ENCODE peak calls at places on chromosomes 16 and 17, in four cellular contexts. T is AG10803, C is stomach, K is GM06990. Q is an unnamed sample.

GRCh38 chr17:20156196-20157077 is 147.3 kb downstream of the SPECC1 start:
- DNase-seq in K (peak), T (peak), C (peak), Q (peak)

GRCh38 chr16:88430185-88430523 is 22.9 kb upstream of the ZFPM1 start:
- DNase-seq in C (no peak), K (no peak), T (no peak), Q (peak)

GRCh38 chr17:17873450-17873991 is 36.7 kb upstream of the SREBF1 start:
- DNase-seq in T (no peak), C (no peak), K (no peak), Q (no peak)

GRCh38 chr17:34299918-34300600 is 14.5 kb downstream of the CCL11 start:
- DNase-seq in T (peak), K (no peak), C (no peak), Q (no peak)

GRCh38 chr17:38421224-38421841 is 6.9 kb upstream of the ARHGAP23 start:
- DNase-seq in K (no peak), C (no peak), T (peak), Q (no peak)

GRCh38 chr17:2852211-2852610 is 56.0 kb downstream of the RAP1GAP2 start:
- DNase-seq in C (no peak), T (no peak), K (no peak), Q (no peak)

GRCh38 chr17:12519956-12520594 is 145.6 kb upstream of the MYOCD start:
- DNase-seq in K (no peak), T (peak), C (no peak), Q (no peak)

GRCh38 chr16:5619314-5619713 is 521.7 kb upstream of the EEF2KMT start:
- DNase-seq in T (no peak), C (no peak), K (no peak), Q (no peak)

GRCh38 chr16:66908762-66909559 is 9.7 kb downstream of the CDH16 start:
- DNase-seq in C (no peak), K (no peak), T (no peak), Q (no peak)

GRCh38 chr16:35255816-35256215 is 1796.4 kb downstream of the TP53TG3F start:
- DNase-seq in T (no peak), C (no peak), K (no peak), Q (no peak)

GRCh38 chr17:29162909-29163341 is 17.3 kb downstream of the MYO18A start:
- DNase-seq in K (no peak), C (no peak), T (peak), Q (no peak)

GRCh38 chr17:73268582-73269328 is 7.1 kb upstream of the CPSF4L start:
- DNase-seq in K (no peak), T (no peak), C (no peak), Q (no peak)

GRCh38 chr16:2819179-2819938 is 2.3 kb downstream of the PRSS21 start:
- DNase-seq in K (no peak), T (no peak), C (no peak), Q (no peak)

DNA sequence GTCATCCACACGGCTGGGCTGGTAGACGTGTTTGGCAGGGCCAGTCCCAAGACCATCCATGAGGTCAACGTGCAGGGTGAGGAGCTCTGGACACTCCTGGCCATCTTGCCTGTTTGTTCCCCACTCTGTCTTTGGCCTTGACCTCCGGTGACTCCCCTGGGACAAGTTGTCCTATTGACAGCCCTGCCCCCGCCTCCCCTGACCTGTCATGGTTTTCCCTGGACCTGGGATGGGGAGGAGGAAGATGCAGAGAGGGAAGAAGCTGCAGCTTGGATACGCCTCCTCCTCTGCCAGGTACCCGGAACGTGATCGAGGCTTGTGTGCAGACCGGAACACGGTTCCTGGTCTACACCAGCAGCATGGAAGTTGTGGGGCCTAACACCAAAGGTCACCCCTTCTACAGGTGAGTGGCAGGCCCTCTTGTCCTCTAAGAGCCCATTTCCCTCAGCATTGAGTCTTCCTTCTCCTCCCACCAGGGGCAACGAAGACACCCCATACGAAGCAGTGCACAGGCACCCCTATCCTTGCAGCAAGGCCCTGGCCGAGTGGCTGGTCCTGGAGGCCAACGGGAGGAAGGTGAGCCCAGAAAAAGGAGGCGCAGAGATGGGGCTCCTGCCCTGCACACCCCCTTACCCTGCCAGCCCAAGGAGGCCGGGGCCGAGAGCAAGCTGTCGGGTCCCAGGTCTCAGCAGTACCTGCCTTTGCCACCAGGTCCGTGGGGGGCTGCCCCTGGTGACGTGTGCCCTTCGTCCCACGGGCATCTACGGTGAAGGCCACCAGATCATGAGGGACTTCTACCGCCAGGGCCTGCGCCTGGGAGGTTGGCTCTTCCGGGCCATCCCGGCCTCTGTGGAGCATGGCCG is 1.4 kb downstream of the HSD3B7 start:
- DNase-seq in T (no peak), K (no peak), C (no peak), Q (no peak)
- TF ChIP-seq CTCF in T (no peak), K (no peak), C (no peak), Q (no peak)

DNA sequence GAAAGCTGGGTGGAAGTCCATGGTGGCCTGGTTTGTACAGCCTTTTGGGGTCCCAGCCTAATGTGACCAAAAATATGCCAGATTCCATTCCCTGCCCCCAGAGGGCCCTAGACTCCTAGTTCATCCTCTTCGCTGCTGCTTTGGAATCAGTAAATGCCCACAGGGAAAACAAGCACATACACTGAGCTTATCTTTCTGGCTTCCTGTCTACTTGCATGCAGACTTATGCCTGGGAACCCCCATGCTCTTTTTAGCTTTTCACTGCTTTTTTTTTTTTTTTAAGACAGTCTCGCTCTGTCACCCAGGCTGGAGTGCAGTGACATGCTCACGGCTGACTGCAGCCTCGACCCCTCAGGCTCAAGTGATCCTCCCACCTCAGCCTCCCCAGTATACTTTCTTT is 6.2 kb upstream of the CD300LG start:
- DNase-seq in K (no peak), C (no peak), T (no peak), Q (no peak)
- TF ChIP-seq CTCF in K (no peak), C (no peak), T (no peak), Q (no peak)

DNA sequence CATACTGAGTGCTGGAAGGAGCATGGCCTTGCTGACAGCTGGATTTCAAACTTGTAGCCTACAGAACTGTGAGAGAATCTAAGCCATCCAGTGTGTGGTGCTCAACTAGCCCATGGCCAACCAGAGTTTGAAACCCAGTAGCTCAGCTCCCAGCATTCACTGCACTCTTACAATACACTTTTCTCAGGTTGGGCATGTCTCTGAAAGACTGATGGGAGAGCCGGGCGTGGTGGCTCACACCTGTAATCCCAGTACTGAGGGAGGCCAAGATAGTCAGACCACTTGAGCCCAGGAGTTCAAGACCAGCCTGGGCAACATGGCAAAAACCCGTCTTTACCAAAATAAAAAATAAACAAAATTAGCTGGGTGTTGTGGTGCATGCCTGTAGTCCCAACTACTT is 3.8 kb downstream of the CPNE2 start:
- DNase-seq in T (no peak), K (no peak), C (no peak), Q (no peak)
- TF ChIP-seq CTCF in T (no peak), K (no peak), C (no peak), Q (no peak)

GRCh38 chr17:51371732-51372151 is 111.4 kb downstream of the UTP18 start:
- DNase-seq in K (peak), T (peak), C (no peak), Q (peak)
- TF ChIP-seq CTCF in K (peak), T (peak), C (no peak), Q (peak)

GRCh38 chr17:82679586-82680465 is 18.7 kb downstream of the RAB40B start:
- DNase-seq in T (no peak), C (peak), K (no peak), Q (no peak)
- TF ChIP-seq CTCF in T (no peak), C (no peak), K (no peak), Q (no peak)

GRCh38 chr16:10668322-10669045 is 26.2 kb downstream of the TEKT5 start:
- DNase-seq in K (peak), C (peak), T (peak), Q (peak)
- TF ChIP-seq CTCF in K (peak), C (peak), T (peak), Q (peak)

GRCh38 chr17:63826468-63827001 is 696 bp upstream of the PSMC5 start:
- DNase-seq in C (no peak), K (peak), T (peak), Q (peak)
- TF ChIP-seq CTCF in C (no peak), K (no peak), T (peak), Q (no peak)

DNA sequence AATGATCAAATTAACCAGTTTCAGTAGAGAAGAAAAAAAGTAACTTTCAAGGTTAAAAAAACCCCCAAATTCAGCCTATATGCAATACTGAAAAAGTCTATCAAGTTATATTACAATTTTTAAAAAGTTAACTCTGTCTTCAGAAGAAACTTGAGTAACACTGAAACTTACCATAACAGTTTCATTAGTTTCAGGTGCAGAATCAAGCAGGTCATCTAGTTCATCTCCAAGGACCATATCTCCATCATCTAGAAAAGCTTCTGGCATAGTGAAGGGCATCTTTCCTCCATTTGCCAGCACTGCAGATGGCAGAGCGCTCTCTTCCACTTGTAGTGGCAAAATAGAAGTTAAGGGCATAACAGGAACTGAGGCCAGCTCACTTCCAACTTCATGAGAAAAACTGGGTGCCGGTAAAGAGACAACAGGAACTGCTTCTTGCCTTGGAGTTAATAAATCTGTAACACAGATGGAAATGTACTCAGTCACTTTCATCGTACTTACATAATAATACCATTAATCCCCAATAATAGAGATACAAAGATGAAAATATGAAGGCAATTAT is 22.9 kb downstream of the ZC3H7A start:
- DNase-seq in K (no peak), C (no peak), T (no peak), Q (no peak)
- TF ChIP-seq CTCF in K (no peak), C (no peak), T (no peak), Q (no peak)

DNA sequence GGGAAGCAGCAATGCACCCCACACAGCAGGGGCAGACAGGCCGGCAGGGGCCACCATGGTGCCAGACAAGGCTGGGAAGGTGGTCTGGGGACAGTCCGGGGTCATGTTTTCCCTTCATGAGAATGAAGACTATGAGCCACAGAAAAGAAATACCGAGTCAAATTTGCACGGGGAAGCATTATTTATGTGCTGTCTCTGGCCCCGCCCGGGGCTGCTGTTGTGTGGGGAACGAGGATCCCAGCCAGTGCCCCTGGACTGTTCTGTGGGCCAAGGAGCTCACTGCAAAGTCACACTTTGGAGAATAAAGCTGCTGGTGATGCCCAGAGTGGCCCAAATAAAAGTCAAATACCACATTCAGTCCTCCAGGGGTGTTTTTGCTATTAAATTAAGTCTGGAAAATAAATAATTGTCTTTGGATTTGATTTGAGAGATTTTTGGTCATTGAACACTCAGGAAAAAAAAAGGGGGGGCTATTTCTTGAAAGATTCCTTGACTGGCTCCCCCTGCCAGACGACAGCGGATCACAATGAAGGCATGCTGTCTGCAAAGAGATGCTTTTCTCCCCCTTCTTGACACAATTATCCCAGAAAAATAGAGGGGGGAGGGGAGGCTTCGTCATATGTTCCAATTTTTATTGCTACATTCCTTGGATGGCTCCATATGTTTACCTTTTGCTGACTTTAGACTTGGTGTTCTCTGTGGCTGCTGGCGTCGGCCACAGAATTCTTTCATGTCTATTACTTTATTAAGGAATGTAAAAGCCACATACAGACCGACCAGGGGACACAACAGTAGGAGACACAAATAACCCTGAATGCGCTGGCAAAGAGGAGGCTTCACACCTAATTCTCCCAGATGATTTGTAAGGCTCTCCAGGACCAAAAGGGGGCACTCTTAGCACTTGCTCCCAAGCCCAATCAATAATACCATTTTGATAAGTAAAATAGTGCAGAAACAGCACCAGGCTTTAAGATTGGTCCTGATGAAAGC is 27.1 kb upstream of the ANKFN1 start:
- DNase-seq in K (no peak), T (peak), C (no peak), Q (peak)
- TF ChIP-seq CTCF in K (peak), T (peak), C (no peak), Q (peak)

DNA sequence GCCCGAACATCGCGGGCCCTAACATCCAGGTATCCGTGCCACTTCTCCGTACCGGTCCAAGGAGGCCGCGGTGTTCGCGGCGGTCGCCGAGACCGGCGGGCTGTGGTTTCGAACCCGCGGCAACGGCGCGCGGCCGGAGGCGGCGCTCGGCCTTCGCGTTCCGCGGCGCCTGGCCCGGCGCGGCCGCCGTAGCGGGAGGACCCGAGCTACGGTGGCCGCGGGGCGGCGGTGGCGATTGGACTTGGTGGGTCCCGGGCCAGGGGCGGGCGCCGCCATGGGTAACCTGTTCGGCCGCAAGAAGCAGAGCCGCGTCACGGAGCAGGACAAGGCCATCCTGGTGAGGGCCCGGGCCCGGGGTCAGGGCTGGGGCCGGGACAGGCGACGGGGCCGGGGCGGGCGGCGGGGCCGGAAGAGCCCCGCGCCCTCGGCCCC is at the start of gene CHMP6:
- DNase-seq in T (peak), K (peak), C (peak), Q (peak)
- TF ChIP-seq CTCF in T (peak), K (no peak), C (peak), Q (no peak)